ENCODE peak calls at places on chromosomes 7 and 10, in four cellular contexts. Q is AG20443; T is stimulated activated CD4-positive, alpha-beta T cell treated with anti-CD3 and anti-CD28 coated beads, Interleukin-2, amount 100 ng/mL, for 4 hours; O is AG08395. V is an unnamed sample.
A peak's percentile ranks its signal among the peaks of the same experiment; 100 is the strongest.

GRCh38 chr10:125802739-125803138 is 20.3 kb downstream of the UROS start:
- DNase-seq in Q (no peak), T (no peak), O (no peak), V (no peak)

GRCh38 chr7:151459726-151460473 is 20.0 kb upstream of the CRYGN start:
- DNase-seq in Q (peak; percentile 89), T (no peak), O (peak; percentile 89), V (peak; percentile 91)

GRCh38 chr7:111752022-111752582 is 189.8 kb upstream of the IMMP2L start:
- DNase-seq in Q (peak; percentile 68), T (peak; percentile 9), O (peak; percentile 60), V (no peak)

GRCh38 chr7:32462966-32463365 is 27.2 kb downstream of the LSM5 start:
- DNase-seq in Q (no peak), T (no peak), O (no peak), V (no peak)

GRCh38 chr10:68099736-68100135 is 9.6 kb upstream of the MYPN start:
- DNase-seq in Q (peak; percentile 65), T (no peak), O (peak; percentile 70), V (peak; percentile 56)

GRCh38 chr10:113058175-113058961 is 108.3 kb downstream of the TCF7L2 start:
- DNase-seq in Q (peak; percentile 56), T (no peak), O (peak; percentile 64), V (peak; percentile 47)

GRCh38 chr10:82942572-82943091 is 1067.6 kb downstream of the NRG3 start:
- DNase-seq in Q (peak; percentile 29), T (no peak), O (peak; percentile 69), V (peak; percentile 58)

GRCh38 chr10:11403116-11403515 is 208.3 kb downstream of the USP6NL start:
- DNase-seq in Q (no peak), T (peak; percentile 52), O (no peak), V (no peak)

GRCh38 chr10:98172495-98172894 is 38.0 kb downstream of the R3HCC1L start:
- DNase-seq in Q (peak; percentile 6), T (no peak), O (no peak), V (no peak)

GRCh38 chr10:90162464-90162863 is 461.1 kb downstream of the KIF20B start:
- DNase-seq in Q (no peak), T (no peak), O (no peak), V (no peak)

GRCh38 chr10:57964371-57964770 is 303.3 kb downstream of the IPMK start:
- DNase-seq in Q (peak; percentile 78), T (no peak), O (peak; percentile 80), V (peak; percentile 84)

GRCh38 chr10:12479924-12480323 is 130.6 kb downstream of the CAMK1D start:
- DNase-seq in Q (no peak), T (no peak), O (no peak), V (no peak)

GRCh38 chr7:103989785-103990775 is 622 bp upstream of the RELN start:
- DNase-seq in Q (peak; percentile 37), T (no peak), O (no peak), V (no peak)

GRCh38 chr10:61547297-61547696 is 94.1 kb upstream of the TMEM26 start:
- DNase-seq in Q (no peak), T (no peak), O (no peak), V (no peak)

GRCh38 chr10:20858292-20859124 is 38.6 kb downstream of the NEBL start:
- DNase-seq in Q (no peak), T (no peak), O (peak; percentile 4), V (peak; percentile 3)

GRCh38 chr7:155802906-155803417 is 9.3 kb downstream of the SHH start:
- DNase-seq in Q (no peak), T (no peak), O (no peak), V (no peak)

GRCh38 chr10:78777466-78778256 is 291.1 kb upstream of the ZMIZ1 start:
- DNase-seq in Q (peak; percentile 82), T (no peak), O (peak; percentile 67), V (no peak)

GRCh38 chr7:106767498-106768323 is 97.4 kb upstream of the PIK3CG start:
- DNase-seq in Q (peak; percentile 34), T (no peak), O (peak; percentile 19), V (no peak)

GRCh38 chr7:22671177-22671879 is 55.7 kb upstream of the IL6 start:
- DNase-seq in Q (peak; percentile 20), T (no peak), O (no peak), V (no peak)

GRCh38 chr10:96673318-96674099 is 46.8 kb downstream of the PIK3AP1 start:
- DNase-seq in Q (peak; percentile 65), T (no peak), O (peak; percentile 46), V (no peak)

GRCh38 chr10:77264107-77264506 is 373.5 kb downstream of the KCNMA1 start:
- DNase-seq in Q (no peak), T (no peak), O (no peak), V (no peak)

GRCh38 chr7:101728888-101729883 is 88.2 kb upstream of the CUX1 start:
- DNase-seq in Q (peak; percentile 36), T (no peak), O (no peak), V (no peak)

GRCh38 chr10:132142396-132143161 is 44.2 kb upstream of the DPYSL4 start:
- DNase-seq in Q (peak; percentile 84), T (no peak), O (peak; percentile 66), V (no peak)

GRCh38 chr10:26780106-26780792 is 80.5 kb downstream of the ABI1 start:
- DNase-seq in Q (no peak), T (no peak), O (no peak), V (no peak)

GRCh38 chr10:91521444-91521843 is 111.3 kb downstream of the HECTD2 start:
- DNase-seq in Q (peak; percentile 32), T (no peak), O (no peak), V (no peak)

GRCh38 chr7:77791336-77791735 is 6.9 kb downstream of the TMEM60 start:
- DNase-seq in Q (no peak), T (no peak), O (no peak), V (no peak)

GRCh38 chr7:69283421-69283820 is 314.9 kb upstream of the AUTS2 start:
- DNase-seq in Q (peak; percentile 48), T (no peak), O (peak; percentile 56), V (no peak)

GRCh38 chr10:26468691-26469090 is 30.6 kb downstream of the APBB1IP start:
- DNase-seq in Q (no peak), T (no peak), O (no peak), V (no peak)

V was measured in GM04504.